ENCODE peak calls at places on chromosomes 6 and 20, in ten cellular contexts. S is pancreas, H is lower lobe of right lung, G is IMR-90, X is GM23248, N is fibroblast of lung, R is BE2C, B is heart left ventricle, V is SK-N-SH, Q is ovary. L is an unnamed sample.

GRCh38 chr6:7697820-7698623 is 27.9 kb upstream of the BMP6 start:
- DNase-seq in S (peak; percentile 13), H (no peak), G (peak; percentile 97), X (peak; percentile 95), N (peak; percentile 93), R (no peak), B (peak; percentile 31), V (no peak), Q (no peak), L (peak; percentile 73)

GRCh38 chr6:36590237-36590636 is 3.9 kb upstream of the SRSF3 start:
- DNase-seq in S (no peak), H (no peak), G (peak; percentile 86), X (peak; percentile 87), N (peak; percentile 74), R (no peak), B (no peak), V (no peak), Q (no peak), L (peak; percentile 66)

GRCh38 chr20:17822039-17822438 is 122.3 kb downstream of the BANF2 start:
- DNase-seq in S (peak; percentile 75), H (no peak), G (peak; percentile 72), X (no peak), N (peak; percentile 96), R (no peak), B (no peak), V (no peak), Q (no peak), L (no peak)

GRCh38 chr6:43933111-43933885 is 163.3 kb downstream of the VEGFA start:
- DNase-seq in S (peak; percentile 5), H (peak; percentile 6), G (peak; percentile 78), X (no peak), N (peak; percentile 80), R (peak; percentile 4), B (no peak), V (peak; percentile 52), Q (no peak), L (no peak)

GRCh38 chr6:116631379-116631990 is 15.2 kb downstream of the RSPH4A start:
- DNase-seq in S (peak; percentile 69), H (no peak), G (no peak), X (no peak), N (no peak), R (no peak), B (no peak), V (no peak), Q (no peak), L (no peak)

GRCh38 chr20:47817573-47817972 is 32.3 kb upstream of the SULF2 start:
- DNase-seq in S (no peak), H (no peak), G (no peak), X (no peak), N (no peak), R (no peak), B (no peak), V (no peak), Q (no peak), L (no peak)

GRCh38 chr6:130602151-130602770 is 224.9 kb upstream of the SMLR1 start:
- DNase-seq in S (no peak), H (no peak), G (peak; percentile 98), X (peak; percentile 98), N (peak; percentile 78), R (no peak), B (no peak), V (no peak), Q (no peak), L (peak; percentile 61)

GRCh38 chr6:143034689-143035334 is 25.9 kb upstream of the AIG1 start:
- DNase-seq in S (no peak), H (peak; percentile 50), G (no peak), X (no peak), N (no peak), R (no peak), B (no peak), V (no peak), Q (no peak), L (no peak)

GRCh38 chr20:46348231-46348803 is 40.0 kb upstream of the CDH22 start:
- DNase-seq in S (no peak), H (no peak), G (peak; percentile 22), X (peak; percentile 66), N (peak; percentile 21), R (peak; percentile 81), B (no peak), V (no peak), Q (peak; percentile 51), L (no peak)

GRCh38 chr6:43286995-43287716 is 10.9 kb upstream of the SLC22A7 start:
- DNase-seq in S (no peak), H (no peak), G (no peak), X (peak; percentile 27), N (no peak), R (no peak), B (no peak), V (no peak), Q (no peak), L (peak; percentile 13)

GRCh38 chr6:133587396-133587795 is 301.5 kb upstream of the TCF21 start:
- DNase-seq in S (no peak), H (no peak), G (no peak), X (no peak), N (no peak), R (no peak), B (no peak), V (no peak), Q (no peak), L (no peak)

GRCh38 chr6:44739163-44739562 is 351.7 kb downstream of the CDC5L start:
- DNase-seq in S (no peak), H (no peak), G (no peak), X (no peak), N (no peak), R (no peak), B (no peak), V (no peak), Q (no peak), L (no peak)

DNA sequence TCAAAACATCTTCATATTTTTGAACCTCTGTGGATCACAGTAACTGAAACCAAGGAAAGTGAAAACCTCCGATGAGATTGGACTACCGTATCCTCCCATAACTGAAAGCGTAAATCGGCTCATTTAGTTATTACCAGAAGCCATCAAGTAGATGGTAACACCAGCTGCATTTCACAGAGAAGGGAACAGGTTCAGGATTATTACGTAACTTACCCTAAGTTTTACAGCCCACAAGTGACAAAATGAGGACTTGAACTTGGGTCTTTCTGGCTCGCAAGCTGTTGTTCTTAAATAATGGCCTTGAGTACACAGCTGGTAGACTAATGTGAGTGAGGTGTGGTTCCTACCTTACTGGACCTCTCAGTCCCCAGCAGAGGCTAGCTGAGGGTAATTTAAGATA is 37.9 kb upstream of the CBLN4 start:
- DNase-seq in S (no peak), H (no peak), G (no peak), X (no peak), N (no peak), R (no peak), B (no peak), V (no peak), Q (no peak), L (no peak)
- H3K9me3 ChIP-seq in S (no peaks in the 10 kb centered on the region), H (no peaks in the 10 kb centered on the region), G (peaks cover 5% of the 10 kb centered on the region), X (no peaks in the 10 kb centered on the region), N (no peaks in the 10 kb centered on the region), R (no peaks in the 10 kb centered on the region), B (no peaks in the 10 kb centered on the region), V (peaks cover 4% of the 10 kb centered on the region), Q (no peaks in the 10 kb centered on the region), L (no peaks in the 10 kb centered on the region)

GRCh38 chr6:13688692-13689196 is 22.9 kb downstream of the RANBP9 start:
- DNase-seq in S (no peak), H (no peak), G (no peak), X (no peak), N (no peak), R (no peak), B (no peak), V (no peak), Q (no peak), L (no peak)
- H3K4me3 ChIP-seq in S (no peak overlapping the region), H (no peak overlapping the region), G (no peak overlapping the region), X (no peak overlapping the region), N (no peak overlapping the region), R (no peak overlapping the region), B (no peak overlapping the region), V (no peak overlapping the region), Q (no peak overlapping the region), L (no peak overlapping the region)

DNA sequence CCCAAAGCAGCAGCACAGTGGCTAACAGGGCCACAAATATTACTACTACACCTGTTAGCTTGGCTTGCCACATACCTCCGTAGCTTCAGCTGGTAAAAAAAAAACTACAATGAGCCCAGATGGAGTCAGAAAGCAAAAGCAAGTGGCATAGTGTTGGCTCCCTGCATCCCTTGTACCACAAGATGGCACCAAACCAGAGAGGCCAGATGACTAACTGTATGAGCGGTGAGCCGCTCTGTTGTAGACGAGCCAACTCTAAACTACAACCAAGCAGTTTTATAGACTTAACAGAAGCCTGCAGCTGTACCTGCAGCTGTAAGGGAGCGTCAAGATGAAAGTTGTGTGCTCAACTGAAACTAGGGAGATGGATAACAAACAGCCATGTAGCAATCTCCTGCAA is 84.5 kb upstream of the MCHR2 start:
- DNase-seq in S (peak; percentile 11), H (no peak), G (peak; percentile 19), X (peak; percentile 57), N (peak; percentile 6), R (peak; percentile 29), B (no peak), V (peak; percentile 4), Q (no peak), L (peak; percentile 75)
- H3K36me3 ChIP-seq in S (no peaks in the 10 kb centered on the region), H (no peaks in the 10 kb centered on the region), G (no peaks in the 10 kb centered on the region), X (no peaks in the 10 kb centered on the region), N (no peaks in the 10 kb centered on the region), R (no peaks in the 10 kb centered on the region), B (no peaks in the 10 kb centered on the region), V (no peaks in the 10 kb centered on the region), Q (no peaks in the 10 kb centered on the region), L (no peaks in the 10 kb centered on the region)

GRCh38 chr6:159540883-159541282 is 152.2 kb downstream of the SOD2 start:
- DNase-seq in S (no peak), H (no peak), G (no peak), X (no peak), N (no peak), R (no peak), B (no peak), V (no peak), Q (no peak), L (no peak)
- H3K9me3 ChIP-seq in S (no peaks in the 10 kb centered on the region), H (no peaks in the 10 kb centered on the region), G (no peaks in the 10 kb centered on the region), X (no peaks in the 10 kb centered on the region), N (no peaks in the 10 kb centered on the region), R (no peaks in the 10 kb centered on the region), B (no peaks in the 10 kb centered on the region), V (no peaks in the 10 kb centered on the region), Q (no peaks in the 10 kb centered on the region), L (no peaks in the 10 kb centered on the region)

GRCh38 chr6:135743476-135743875 is 108.0 kb upstream of the PDE7B start:
- DNase-seq in S (no peak), H (no peak), G (no peak), X (no peak), N (no peak), R (no peak), B (no peak), V (no peak), Q (no peak), L (no peak)
- H3K4me3 ChIP-seq in S (no peak overlapping the region), H (no peak overlapping the region), G (no peak overlapping the region), X (no peak overlapping the region), N (no peak overlapping the region), R (no peak overlapping the region), B (no peak overlapping the region), V (no peak overlapping the region), Q (no peak overlapping the region), L (no peak overlapping the region)